ENCODE peak calls at places on chromosomes 2 and 18, in seven cellular contexts. One of them, this sample, is unnamed.
A peak's percentile ranks its signal among the peaks of the same experiment; 100 is the strongest.

GRCh38 chr2:228819701-228820100 is 451.4 kb downstream of the PID1 start:
- DNase-seq in mesendoderm: no peak
- DNase-seq in IMR-90: peak; percentile 9
- DNase-seq in H9: no peak
- DNase-seq in neuronal stem cell: no peak
- DNase-seq in H1: no peak
- DNase-seq in mesenchymal stem cell: no peak
- DNase-seq in this sample: no peak

GRCh38 chr2:112481528-112482228 is at the start of gene TTL:
- DNase-seq in mesenchymal stem cell: peak; percentile 71
- DNase-seq in IMR-90: peak; percentile 49
- DNase-seq in neuronal stem cell: peak; percentile 74
- DNase-seq in H9: peak; percentile 62
- DNase-seq in mesendoderm: peak; percentile 72
- DNase-seq in H1: peak; percentile 73
- DNase-seq in this sample: peak; percentile 50

GRCh38 chr2:105102963-105103421 is 65.1 kb downstream of the MRPS9 start:
- DNase-seq in mesendoderm: peak; percentile 99
- DNase-seq in mesenchymal stem cell: peak; percentile 5
- DNase-seq in IMR-90: peak; percentile 88
- DNase-seq in neuronal stem cell: peak; percentile 18
- DNase-seq in H9: peak; percentile 98
- DNase-seq in H1: peak; percentile 80
- DNase-seq in this sample: peak; percentile 91

GRCh38 chr2:2188344-2189111 is 142.5 kb downstream of the MYT1L start:
- DNase-seq in mesendoderm: no peak
- DNase-seq in H9: no peak
- DNase-seq in IMR-90: no peak
- DNase-seq in H1: no peak
- DNase-seq in neuronal stem cell: no peak
- DNase-seq in mesenchymal stem cell: no peak
- DNase-seq in this sample: no peak

GRCh38 chr2:238670341-238670681 is 177.6 kb upstream of the TWIST2 start:
- DNase-seq in H9: no peak
- DNase-seq in H1: no peak
- DNase-seq in neuronal stem cell: no peak
- DNase-seq in mesendoderm: no peak
- DNase-seq in mesenchymal stem cell: no peak
- DNase-seq in IMR-90: no peak
- DNase-seq in this sample: no peak

GRCh38 chr2:136664713-136665112 is 100.6 kb upstream of the THSD7B start:
- DNase-seq in IMR-90: no peak
- DNase-seq in mesendoderm: no peak
- DNase-seq in H1: no peak
- DNase-seq in H9: no peak
- DNase-seq in mesenchymal stem cell: no peak
- DNase-seq in neuronal stem cell: no peak
- DNase-seq in this sample: no peak

GRCh38 chr2:122034797-122035196 is 279.3 kb downstream of the TSN start:
- DNase-seq in H9: no peak
- DNase-seq in neuronal stem cell: peak; percentile 48
- DNase-seq in IMR-90: no peak
- DNase-seq in mesenchymal stem cell: no peak
- DNase-seq in mesendoderm: peak; percentile 29
- DNase-seq in H1: no peak
- DNase-seq in this sample: no peak

GRCh38 chr2:46913471-46914381 is 1.9 kb downstream of the MCFD2 start:
- DNase-seq in mesenchymal stem cell: peak; percentile 76
- DNase-seq in H1: no peak
- DNase-seq in neuronal stem cell: no peak
- DNase-seq in IMR-90: peak; percentile 78
- DNase-seq in mesendoderm: peak; percentile 73
- DNase-seq in H9: peak; percentile 45
- DNase-seq in this sample: no peak

GRCh38 chr2:38076250-38076709 is 329 bp upstream of the CYP1B1 start:
- DNase-seq in mesendoderm: peak; percentile 98
- DNase-seq in mesenchymal stem cell: peak; percentile 91
- DNase-seq in H1: peak; percentile 87
- DNase-seq in neuronal stem cell: peak; percentile 66
- DNase-seq in H9: peak; percentile 91
- DNase-seq in IMR-90: peak; percentile 68
- DNase-seq in this sample: peak; percentile 45

GRCh38 chr18:31469629-31470028 is 22.1 kb downstream of the DSG3 start:
- DNase-seq in H1: no peak
- DNase-seq in neuronal stem cell: no peak
- DNase-seq in mesendoderm: no peak
- DNase-seq in H9: no peak
- DNase-seq in IMR-90: no peak
- DNase-seq in mesenchymal stem cell: no peak
- DNase-seq in this sample: no peak

GRCh38 chr18:34801769-34802168 is 91.7 kb downstream of the DTNA start:
- DNase-seq in mesenchymal stem cell: peak; percentile 83
- DNase-seq in H9: no peak
- DNase-seq in IMR-90: peak; percentile 72
- DNase-seq in H1: no peak
- DNase-seq in neuronal stem cell: no peak
- DNase-seq in mesendoderm: no peak
- DNase-seq in this sample: no peak

GRCh38 chr2:220946552-220946951 is 625.6 kb downstream of the EPHA4 start:
- DNase-seq in H9: no peak
- DNase-seq in IMR-90: peak; percentile 61
- DNase-seq in mesenchymal stem cell: no peak
- DNase-seq in neuronal stem cell: no peak
- DNase-seq in mesendoderm: no peak
- DNase-seq in H1: no peak
- DNase-seq in this sample: no peak

GRCh38 chr2:124339709-124340108 is 314.6 kb downstream of the CNTNAP5 start:
- DNase-seq in H9: no peak
- DNase-seq in mesendoderm: no peak
- DNase-seq in IMR-90: no peak
- DNase-seq in H1: no peak
- DNase-seq in neuronal stem cell: no peak
- DNase-seq in mesenchymal stem cell: no peak
- DNase-seq in this sample: no peak

GRCh38 chr2:688504-689076 is 11.4 kb upstream of the TMEM18 start:
- DNase-seq in H9: no peak
- DNase-seq in mesenchymal stem cell: no peak
- DNase-seq in IMR-90: no peak
- DNase-seq in neuronal stem cell: no peak
- DNase-seq in H1: no peak
- DNase-seq in mesendoderm: no peak
- DNase-seq in this sample: no peak

DNA sequence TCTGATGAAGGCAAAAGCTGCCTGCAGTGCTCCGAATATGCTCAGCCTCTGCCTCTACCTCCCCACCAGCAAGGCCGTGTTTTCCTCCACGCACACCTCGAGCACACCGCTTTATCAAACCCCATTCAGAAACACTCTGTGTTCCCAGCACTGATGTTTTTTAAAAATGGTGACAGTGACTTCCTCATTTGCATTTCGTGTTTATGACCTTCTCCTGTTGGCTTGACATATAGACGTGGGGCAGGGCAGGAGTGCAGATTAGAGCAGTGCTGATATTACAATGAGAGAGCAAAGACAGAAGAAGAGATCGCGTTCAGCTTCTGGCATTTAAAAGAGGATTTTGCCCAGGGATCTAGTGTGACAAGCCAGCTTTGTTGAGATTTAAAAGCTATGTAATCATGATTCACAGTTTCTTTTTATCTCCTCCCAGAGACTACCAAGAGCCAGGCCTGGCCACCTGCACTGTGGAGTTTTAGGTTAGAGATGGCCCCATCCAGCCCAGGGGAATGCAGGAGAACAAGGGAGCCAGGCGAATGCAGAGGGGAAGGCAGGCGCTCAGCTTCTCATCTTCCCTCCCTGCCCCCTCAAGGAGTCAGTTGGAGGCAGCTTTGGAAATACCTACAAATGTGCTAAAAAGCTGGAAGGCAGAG is 61.5 kb upstream of the NEDD4L start:
- DNase-seq in IMR-90: no peak
- DNase-seq in neuronal stem cell: no peak
- DNase-seq in mesendoderm: no peak
- DNase-seq in H9: no peak
- DNase-seq in H1: no peak
- DNase-seq in mesenchymal stem cell: no peak
- DNase-seq in this sample: no peak
- H2AK5ac ChIP-seq in IMR-90: no peak overlapping the region
- H2AK5ac ChIP-seq in neuronal stem cell: peak overlapping the region; percentile 43
- H2AK5ac ChIP-seq in mesendoderm: no peak overlapping the region
- H2AK5ac ChIP-seq in H9: no peak overlapping the region
- H2AK5ac ChIP-seq in H1: no peak overlapping the region
- H2AK5ac ChIP-seq in mesenchymal stem cell: no peak overlapping the region
- H2AK5ac ChIP-seq in this sample: no peak overlapping the region

GRCh38 chr2:173959358-173959884 is 5.8 kb downstream of the SP3 start:
- DNase-seq in H1: no peak
- DNase-seq in H9: no peak
- DNase-seq in mesendoderm: no peak
- DNase-seq in IMR-90: no peak
- DNase-seq in mesenchymal stem cell: no peak
- DNase-seq in neuronal stem cell: no peak
- DNase-seq in this sample: no peak

GRCh38 chr2:173956454-173956853 is 8.7 kb downstream of the SP3 start:
- DNase-seq in mesenchymal stem cell: no peak
- DNase-seq in H1: no peak
- DNase-seq in neuronal stem cell: no peak
- DNase-seq in mesendoderm: no peak
- DNase-seq in H9: no peak
- DNase-seq in IMR-90: no peak
- DNase-seq in this sample: no peak

GRCh38 chr2:173958198-173958846 is 6.9 kb downstream of the SP3 start:
- DNase-seq in H9: no peak
- DNase-seq in neuronal stem cell: no peak
- DNase-seq in mesenchymal stem cell: no peak
- DNase-seq in mesendoderm: no peak
- DNase-seq in IMR-90: no peak
- DNase-seq in H1: no peak
- DNase-seq in this sample: no peak

GRCh38 chr2:173955867-173956266 is 9.3 kb downstream of the SP3 start:
- DNase-seq in H1: no peak
- DNase-seq in mesendoderm: no peak
- DNase-seq in neuronal stem cell: no peak
- DNase-seq in IMR-90: no peak
- DNase-seq in mesenchymal stem cell: no peak
- DNase-seq in H9: no peak
- DNase-seq in this sample: no peak

DNA sequence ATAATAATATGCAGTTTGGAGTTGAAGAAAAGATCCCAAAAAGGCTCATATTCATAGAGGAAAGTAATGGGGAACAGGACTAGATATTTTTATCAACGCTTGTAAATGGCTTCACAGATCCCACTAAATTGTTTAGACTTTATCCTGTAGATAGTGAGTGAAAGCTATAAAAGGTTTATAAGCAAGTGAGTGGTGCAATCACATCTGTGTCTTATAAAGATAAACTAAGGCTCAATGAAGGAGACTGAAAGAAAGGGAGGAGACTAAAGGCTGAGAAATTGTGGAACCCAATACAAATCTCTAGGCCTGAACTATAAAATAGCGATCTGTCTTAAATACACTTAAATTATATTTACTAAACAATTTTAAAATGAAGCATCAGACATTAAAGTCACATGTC is 7.7 kb downstream of the SP3 start:
- DNase-seq in mesendoderm: no peak
- DNase-seq in H9: no peak
- DNase-seq in mesenchymal stem cell: no peak
- DNase-seq in IMR-90: peak; percentile 37
- DNase-seq in neuronal stem cell: no peak
- DNase-seq in H1: no peak
- DNase-seq in this sample: no peak
- H3K4me2 ChIP-seq in mesendoderm: no peak overlapping the region
- H3K4me2 ChIP-seq in H9: no peak overlapping the region
- H3K4me2 ChIP-seq in mesenchymal stem cell: no peak overlapping the region
- H3K4me2 ChIP-seq in IMR-90: no peak overlapping the region
- H3K4me2 ChIP-seq in neuronal stem cell: no peak overlapping the region
- H3K4me2 ChIP-seq in H1: no peak overlapping the region
- H3K4me2 ChIP-seq in this sample: no peak overlapping the region

DNA sequence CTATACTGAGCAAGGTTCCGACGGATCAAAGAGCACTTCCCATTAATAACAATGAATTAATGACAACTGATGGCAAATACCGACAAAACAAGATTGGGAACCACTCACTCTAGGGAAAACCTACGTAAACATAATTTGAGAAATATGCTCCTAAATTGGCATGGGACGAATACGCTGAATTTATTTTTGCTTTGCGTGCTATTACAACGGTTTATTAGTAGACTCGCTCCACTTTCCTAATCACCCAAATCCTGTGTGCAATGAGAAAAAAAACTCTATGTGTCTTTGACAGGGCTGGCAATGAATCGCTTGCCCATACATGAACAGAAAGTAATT is 536 bp upstream of the SLC25A12 start:
- DNase-seq in neuronal stem cell: no peak
- DNase-seq in H1: no peak
- DNase-seq in mesendoderm: no peak
- DNase-seq in H9: no peak
- DNase-seq in mesenchymal stem cell: no peak
- DNase-seq in IMR-90: no peak
- DNase-seq in this sample: no peak
- H2AK5ac ChIP-seq in neuronal stem cell: no peak overlapping the region
- H2AK5ac ChIP-seq in H1: no peak overlapping the region
- H2AK5ac ChIP-seq in mesendoderm: no peak overlapping the region
- H2AK5ac ChIP-seq in H9: no peak overlapping the region
- H2AK5ac ChIP-seq in mesenchymal stem cell: no peak overlapping the region
- H2AK5ac ChIP-seq in IMR-90: no peak overlapping the region
- H2AK5ac ChIP-seq in this sample: no peak overlapping the region

GRCh38 chr2:233244818-233245217 is 6.7 kb upstream of the ATG16L1 start:
- DNase-seq in neuronal stem cell: no peak
- DNase-seq in mesenchymal stem cell: no peak
- DNase-seq in H9: no peak
- DNase-seq in mesendoderm: no peak
- DNase-seq in H1: no peak
- DNase-seq in IMR-90: peak; percentile 16
- DNase-seq in this sample: peak; percentile 83

GRCh38 chr2:233245406-233245805 is 6.1 kb upstream of the ATG16L1 start:
- DNase-seq in IMR-90: no peak
- DNase-seq in mesenchymal stem cell: no peak
- DNase-seq in H1: no peak
- DNase-seq in neuronal stem cell: no peak
- DNase-seq in mesendoderm: peak; percentile 60
- DNase-seq in H9: no peak
- DNase-seq in this sample: peak; percentile 94

GRCh38 chr2:233247744-233248143 is 3.7 kb upstream of the ATG16L1 start:
- DNase-seq in mesendoderm: peak; percentile 54
- DNase-seq in IMR-90: peak; percentile 34
- DNase-seq in neuronal stem cell: no peak
- DNase-seq in H9: no peak
- DNase-seq in H1: no peak
- DNase-seq in mesenchymal stem cell: peak; percentile 24
- DNase-seq in this sample: peak; percentile 98

GRCh38 chr2:233248999-233249398 is 2.5 kb upstream of the ATG16L1 start:
- DNase-seq in neuronal stem cell: no peak
- DNase-seq in mesenchymal stem cell: no peak
- DNase-seq in H9: no peak
- DNase-seq in mesendoderm: no peak
- DNase-seq in IMR-90: no peak
- DNase-seq in H1: no peak
- DNase-seq in this sample: no peak

DNA sequence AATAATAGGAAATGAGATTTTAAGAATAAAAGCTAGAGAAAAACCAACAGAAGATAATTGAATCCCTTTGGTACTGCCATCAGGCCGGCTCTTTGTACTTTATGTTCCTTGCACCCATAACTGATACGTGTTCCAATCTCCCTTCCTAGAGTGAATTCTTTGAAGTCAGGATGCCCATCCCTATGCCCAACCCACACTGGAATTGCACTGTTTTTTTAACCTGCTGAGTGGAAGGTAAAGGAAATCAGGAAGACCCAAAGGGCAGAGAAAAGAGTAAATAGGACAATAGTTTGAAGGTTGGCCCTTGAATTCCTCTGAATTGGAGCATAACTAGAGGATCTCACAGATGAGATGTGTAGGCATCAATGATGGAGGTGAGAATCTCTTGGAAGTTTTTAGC is 4.4 kb upstream of the ATG16L1 start:
- DNase-seq in neuronal stem cell: no peak
- DNase-seq in mesenchymal stem cell: no peak
- DNase-seq in IMR-90: no peak
- DNase-seq in H9: no peak
- DNase-seq in mesendoderm: no peak
- DNase-seq in H1: no peak
- DNase-seq in this sample: no peak
- H3K4me2 ChIP-seq in neuronal stem cell: no peak overlapping the region
- H3K4me2 ChIP-seq in mesenchymal stem cell: no peak overlapping the region
- H3K4me2 ChIP-seq in IMR-90: no peak overlapping the region
- H3K4me2 ChIP-seq in H9: no peak overlapping the region
- H3K4me2 ChIP-seq in mesendoderm: no peak overlapping the region
- H3K4me2 ChIP-seq in H1: no peak overlapping the region
- H3K4me2 ChIP-seq in this sample: no peak overlapping the region